ENCODE peak calls at places on chromosomes 6 and 20, in four cellular contexts. One of them, this sample, is unnamed.

GRCh38 chr6:291697-292505 is at the start of gene DUSP22:
- DNase-seq in fibroblast of lung: peak; percentile 83
- DNase-seq in kidney: peak; percentile 98
- DNase-seq in sigmoid colon: peak; percentile 93
- DNase-seq in this sample: peak; percentile 97

GRCh38 chr6:111764238-111765182 is 108.7 kb downstream of the FYN start:
- DNase-seq in fibroblast of lung: no peak
- DNase-seq in kidney: peak; percentile 56
- DNase-seq in sigmoid colon: no peak
- DNase-seq in this sample: no peak

GRCh38 chr20:60535211-60535610 is 577.0 kb downstream of the CDH26 start:
- DNase-seq in fibroblast of lung: no peak
- DNase-seq in kidney: no peak
- DNase-seq in sigmoid colon: no peak
- DNase-seq in this sample: no peak

GRCh38 chr6:145091827-145092164 is 643.5 kb downstream of the EPM2A start:
- DNase-seq in fibroblast of lung: no peak
- DNase-seq in kidney: no peak
- DNase-seq in sigmoid colon: no peak
- DNase-seq in this sample: no peak

GRCh38 chr6:169250660-169251059 is 3.0 kb downstream of the THBS2 start:
- DNase-seq in fibroblast of lung: peak; percentile 86
- DNase-seq in kidney: no peak
- DNase-seq in sigmoid colon: peak; percentile 85
- DNase-seq in this sample: peak; percentile 70

GRCh38 chr6:90646936-90647335 is 60.1 kb upstream of the MAP3K7 start:
- DNase-seq in fibroblast of lung: no peak
- DNase-seq in kidney: no peak
- DNase-seq in sigmoid colon: no peak
- DNase-seq in this sample: peak; percentile 17

GRCh38 chr6:148954461-148954860 is 207.6 kb downstream of the UST start:
- DNase-seq in fibroblast of lung: no peak
- DNase-seq in kidney: no peak
- DNase-seq in sigmoid colon: no peak
- DNase-seq in this sample: no peak

GRCh38 chr6:14468656-14469321 is 351.2 kb downstream of the CD83 start:
- DNase-seq in fibroblast of lung: no peak
- DNase-seq in kidney: no peak
- DNase-seq in sigmoid colon: no peak
- DNase-seq in this sample: no peak

GRCh38 chr6:4698901-4699659 is 77.1 kb upstream of the CDYL start:
- DNase-seq in fibroblast of lung: no peak
- DNase-seq in kidney: no peak
- DNase-seq in sigmoid colon: no peak
- DNase-seq in this sample: no peak

GRCh38 chr6:97865612-97866011 is 582.6 kb upstream of the MMS22L start:
- DNase-seq in fibroblast of lung: no peak
- DNase-seq in kidney: no peak
- DNase-seq in sigmoid colon: no peak
- DNase-seq in this sample: peak; percentile 8

GRCh38 chr6:106688177-106688951 is 59.0 kb downstream of the QRSL1 start:
- DNase-seq in fibroblast of lung: no peak
- DNase-seq in kidney: no peak
- DNase-seq in sigmoid colon: no peak
- DNase-seq in this sample: no peak

GRCh38 chr20:24768226-24768625 is 180.8 kb upstream of the CST7 start:
- DNase-seq in fibroblast of lung: no peak
- DNase-seq in kidney: no peak
- DNase-seq in sigmoid colon: no peak
- DNase-seq in this sample: no peak

GRCh38 chr6:136963259-136963658 is 41.2 kb downstream of the SLC35D3 start:
- DNase-seq in fibroblast of lung: no peak
- DNase-seq in kidney: no peak
- DNase-seq in sigmoid colon: no peak
- DNase-seq in this sample: no peak

GRCh38 chr20:37231970-37232620 is 29.5 kb downstream of the GHRH start:
- DNase-seq in fibroblast of lung: no peak
- DNase-seq in kidney: no peak
- DNase-seq in sigmoid colon: no peak
- DNase-seq in this sample: no peak

GRCh38 chr20:4283011-4283410 is 267.7 kb upstream of the RNF24 start:
- DNase-seq in fibroblast of lung: no peak
- DNase-seq in kidney: no peak
- DNase-seq in sigmoid colon: no peak
- DNase-seq in this sample: no peak

GRCh38 chr6:16712250-16712930 is 48.9 kb downstream of the ATXN1 start:
- DNase-seq in fibroblast of lung: no peak
- DNase-seq in kidney: no peak
- DNase-seq in sigmoid colon: no peak
- DNase-seq in this sample: no peak

GRCh38 chr6:142945071-142945445 is at the start of gene HIVEP2:
- DNase-seq in fibroblast of lung: peak; percentile 83
- DNase-seq in kidney: peak; percentile 97
- DNase-seq in sigmoid colon: peak; percentile 96
- DNase-seq in this sample: peak; percentile 82

GRCh38 chr6:142946924-142947701 is 2.1 kb upstream of the HIVEP2 start:
- DNase-seq in fibroblast of lung: peak; percentile 42
- DNase-seq in kidney: peak; percentile 94
- DNase-seq in sigmoid colon: peak; percentile 92
- DNase-seq in this sample: peak; percentile 91

GRCh38 chr6:142947702-142948480 is 2.9 kb upstream of the HIVEP2 start:
- DNase-seq in fibroblast of lung: peak; percentile 58
- DNase-seq in kidney: no peak
- DNase-seq in sigmoid colon: no peak
- DNase-seq in this sample: no peak

GRCh38 chr6:142945446-142946180 is 637 bp upstream of the HIVEP2 start:
- DNase-seq in fibroblast of lung: no peak
- DNase-seq in kidney: peak; percentile 90
- DNase-seq in sigmoid colon: no peak
- DNase-seq in this sample: peak; percentile 56

DNA sequence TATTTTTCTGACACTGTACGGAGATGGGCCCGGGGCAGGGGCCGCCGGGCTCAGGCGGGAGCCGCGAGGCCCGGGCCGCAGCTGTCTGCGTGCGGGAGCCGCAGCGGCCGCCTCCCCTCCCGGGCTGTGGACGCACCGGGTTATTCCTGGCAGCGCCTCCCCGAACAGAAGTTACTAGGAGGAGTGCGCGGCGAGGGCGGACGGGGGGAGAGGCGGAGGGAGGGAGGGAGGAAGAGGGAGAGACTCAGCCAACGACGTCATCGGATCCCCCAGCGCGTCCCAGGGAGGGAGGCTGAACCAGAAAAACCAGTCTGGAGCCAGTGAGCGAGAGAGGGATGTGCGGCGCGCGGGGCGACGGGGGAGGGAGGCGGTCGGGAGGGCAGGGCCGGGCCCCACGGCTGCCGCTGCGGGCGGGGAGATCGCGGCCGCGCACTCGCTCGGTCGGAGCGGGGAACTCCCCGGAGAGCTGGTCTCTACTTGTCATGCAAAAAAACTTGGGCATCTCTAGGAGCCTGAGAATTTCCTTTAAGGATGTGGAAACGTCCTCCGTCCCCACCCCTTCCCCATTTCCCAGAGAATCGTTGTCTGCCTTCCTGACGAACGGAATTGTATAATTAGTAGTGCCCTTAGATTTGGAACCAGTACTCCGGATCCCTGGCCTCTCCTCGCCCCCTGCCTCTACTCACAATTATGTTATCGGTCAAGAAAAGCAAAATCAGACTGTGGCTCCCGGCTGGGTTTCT is 1.4 kb upstream of the HIVEP2 start:
- DNase-seq in fibroblast of lung: peak; percentile 97
- DNase-seq in kidney: peak; percentile 100
- DNase-seq in sigmoid colon: peak; percentile 100
- DNase-seq in this sample: peak; percentile 94
- TF ChIP-seq CTCF in fibroblast of lung: no peak
- TF ChIP-seq CTCF in kidney: no peak
- TF ChIP-seq CTCF in sigmoid colon: no peak
- TF ChIP-seq CTCF in this sample: no peak

GRCh38 chr20:49641683-49642649 is 71.7 kb downstream of the B4GALT5 start:
- DNase-seq in fibroblast of lung: peak; percentile 32
- DNase-seq in kidney: no peak
- DNase-seq in sigmoid colon: no peak
- DNase-seq in this sample: no peak
- H3K27ac ChIP-seq in fibroblast of lung: no peak overlapping the region
- H3K27ac ChIP-seq in kidney: no peak overlapping the region
- H3K27ac ChIP-seq in sigmoid colon: no peak overlapping the region
- H3K27ac ChIP-seq in this sample: no peak overlapping the region

GRCh38 chr20:51334609-51335008 is 207.9 kb downstream of the NFATC2 start:
- DNase-seq in fibroblast of lung: no peak
- DNase-seq in kidney: no peak
- DNase-seq in sigmoid colon: no peak
- DNase-seq in this sample: no peak

GRCh38 chr20:51333971-51334370 is 208.5 kb downstream of the NFATC2 start:
- DNase-seq in fibroblast of lung: no peak
- DNase-seq in kidney: no peak
- DNase-seq in sigmoid colon: no peak
- DNase-seq in this sample: no peak

GRCh38 chr20:51333446-51333845 is 209.1 kb downstream of the NFATC2 start:
- DNase-seq in fibroblast of lung: no peak
- DNase-seq in kidney: no peak
- DNase-seq in sigmoid colon: no peak
- DNase-seq in this sample: no peak

GRCh38 chr20:51337126-51337805 is 205.3 kb downstream of the NFATC2 start:
- DNase-seq in fibroblast of lung: no peak
- DNase-seq in kidney: no peak
- DNase-seq in sigmoid colon: no peak
- DNase-seq in this sample: no peak

DNA sequence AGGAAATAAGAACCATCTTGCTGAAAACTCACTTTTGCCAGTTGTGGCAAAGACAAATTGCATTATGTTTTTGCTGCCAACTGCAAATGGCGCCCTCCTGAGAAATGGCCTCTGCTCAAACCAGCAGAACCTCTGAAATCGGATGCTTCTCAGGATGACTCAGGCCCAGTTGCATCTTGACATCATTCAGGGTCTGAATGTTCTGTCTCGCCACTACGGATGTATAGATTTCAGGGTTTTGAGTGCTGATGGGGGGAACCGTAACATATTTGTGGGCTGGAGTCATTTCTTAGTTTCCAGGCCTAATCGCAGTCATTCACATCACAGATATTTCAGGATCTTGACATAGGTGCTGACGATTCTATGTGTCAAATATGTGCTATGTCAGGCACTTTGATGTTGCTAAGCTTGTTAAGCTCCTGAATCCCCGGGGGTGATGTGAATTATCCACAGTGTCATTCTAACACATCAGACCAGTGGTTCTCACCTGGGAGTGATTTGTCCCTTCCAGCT is 207.1 kb downstream of the NFATC2 start:
- DNase-seq in fibroblast of lung: peak; percentile 100
- DNase-seq in kidney: no peak
- DNase-seq in sigmoid colon: no peak
- DNase-seq in this sample: peak; percentile 94
- TF ChIP-seq CTCF in fibroblast of lung: no peak
- TF ChIP-seq CTCF in kidney: no peak
- TF ChIP-seq CTCF in sigmoid colon: no peak
- TF ChIP-seq CTCF in this sample: no peak

DNA sequence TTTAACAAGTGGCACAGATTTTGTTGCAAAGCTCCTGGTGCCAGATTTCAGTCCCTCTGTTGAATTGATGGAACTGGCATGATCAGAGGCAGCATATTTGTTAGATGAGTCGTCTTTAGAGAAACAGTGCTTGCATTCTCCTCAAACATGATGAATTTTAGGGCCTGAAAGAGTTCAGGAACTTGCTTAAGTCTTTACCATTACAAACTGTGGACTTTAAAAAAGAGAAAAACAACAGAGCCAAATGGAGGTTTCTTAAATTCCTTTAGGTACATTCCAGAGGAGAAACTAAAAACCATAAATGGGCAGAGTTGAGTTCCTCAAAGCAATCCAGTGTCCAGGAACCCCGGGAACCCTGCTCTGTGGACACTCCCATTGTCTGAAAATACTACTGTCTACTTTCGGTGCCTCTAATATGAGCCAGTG is 2.5 kb downstream of the GTF2H5 start:
- DNase-seq in fibroblast of lung: peak; percentile 90
- DNase-seq in kidney: no peak
- DNase-seq in sigmoid colon: no peak
- DNase-seq in this sample: no peak
- H3K27ac ChIP-seq in fibroblast of lung: peak overlapping the region; percentile 37
- H3K27ac ChIP-seq in kidney: no peak overlapping the region
- H3K27ac ChIP-seq in sigmoid colon: peak overlapping the region; percentile 75
- H3K27ac ChIP-seq in this sample: no peak overlapping the region

GRCh38 chr20:38339993-38340392 is 6.3 kb upstream of the LBP start:
- DNase-seq in fibroblast of lung: no peak
- DNase-seq in kidney: no peak
- DNase-seq in sigmoid colon: no peak
- DNase-seq in this sample: no peak

GRCh38 chr20:38337561-38338140 is 8.6 kb upstream of the LBP start:
- DNase-seq in fibroblast of lung: no peak
- DNase-seq in kidney: no peak
- DNase-seq in sigmoid colon: no peak
- DNase-seq in this sample: peak; percentile 63

GRCh38 chr20:38342196-38342595 is 4.1 kb upstream of the LBP start:
- DNase-seq in fibroblast of lung: no peak
- DNase-seq in kidney: peak; percentile 8
- DNase-seq in sigmoid colon: no peak
- DNase-seq in this sample: no peak

GRCh38 chr20:38340693-38341092 is 5.6 kb upstream of the LBP start:
- DNase-seq in fibroblast of lung: no peak
- DNase-seq in kidney: no peak
- DNase-seq in sigmoid colon: no peak
- DNase-seq in this sample: no peak

GRCh38 chr20:38338849-38339520 is 7.3 kb upstream of the LBP start:
- DNase-seq in fibroblast of lung: peak; percentile 21
- DNase-seq in kidney: peak; percentile 2
- DNase-seq in sigmoid colon: no peak
- DNase-seq in this sample: peak; percentile 70
- TF ChIP-seq CTCF in fibroblast of lung: peak; percentile 10
- TF ChIP-seq CTCF in kidney: peak; percentile 33
- TF ChIP-seq CTCF in sigmoid colon: no peak
- TF ChIP-seq CTCF in this sample: no peak

This sample was measured in RWPE1.